ENCODE peak calls at places on chromosomes 4 and X, in four cellular contexts. K is kidney epithelial cell, V is tibial nerve, T is progenitor cell of endocrine pancreas. Q is an unnamed sample.
A peak's percentile ranks its signal among the peaks of the same experiment; 100 is the strongest.

GRCh38 chrX:67353651-67354370 is 190.0 kb upstream of the AR start:
- DNase-seq in V (no peak), T (no peak), K (no peak), Q (peak; percentile 3)

GRCh38 chr4:41639291-41639690 is 101.3 kb downstream of the LIMCH1 start:
- DNase-seq in K (no peak), T (no peak), V (no peak), Q (no peak)

GRCh38 chr4:111334356-111334755 is 711.5 kb upstream of the PITX2 start:
- DNase-seq in T (no peak), V (no peak), K (no peak), Q (peak; percentile 42)

GRCh38 chr4:84887824-84888223 is 78.7 kb downstream of the WDFY3 start:
- DNase-seq in T (no peak), V (no peak), K (no peak), Q (no peak)

GRCh38 chrX:71910526-71911022 is at the start of gene NHSL2:
- DNase-seq in T (no peak), K (no peak), V (no peak), Q (no peak)

GRCh38 chr4:151143162-151143561 is 43.7 kb downstream of the RPS3A start:
- DNase-seq in T (no peak), V (no peak), K (no peak), Q (no peak)

GRCh38 chrX:53257166-53257565 is 24.2 kb downstream of the IQSEC2 start:
- DNase-seq in K (no peak), T (no peak), V (no peak), Q (no peak)

GRCh38 chrX:154457491-154458115 is 478 bp upstream of the PLXNA3 start:
- DNase-seq in K (no peak), V (no peak), T (peak; percentile 38), Q (no peak)

GRCh38 chr4:2252530-2252924 is 9.4 kb downstream of the MXD4 start:
- DNase-seq in K (no peak), T (no peak), V (no peak), Q (no peak)

GRCh38 chrX:12898073-12898472 is 8.3 kb upstream of the TLR8 start:
- DNase-seq in T (no peak), V (no peak), K (no peak), Q (no peak)

GRCh38 chr4:2078584-2078983 is 19.5 kb downstream of the NAT8L start:
- DNase-seq in K (no peak), V (no peak), T (no peak), Q (peak; percentile 2)

GRCh38 chr4:114607086-114607485 is 8.5 kb downstream of the UGT8 start:
- DNase-seq in T (no peak), K (no peak), V (no peak), Q (no peak)

GRCh38 chr4:22500831-22501714 is 14.8 kb downstream of the ADGRA3 start:
- DNase-seq in T (no peak), K (peak; percentile 77), V (no peak), Q (no peak)

GRCh38 chr4:122666527-122667245 is 45.8 kb upstream of the IL21 start:
- DNase-seq in K (peak; percentile 87), T (no peak), V (no peak), Q (peak; percentile 96)

GRCh38 chr4:173246719-173247118 is 78.1 kb downstream of the GALNT7 start:
- DNase-seq in K (no peak), V (no peak), T (no peak), Q (no peak)
- TF ChIP-seq CTCF in K (no peak), V (no peak), T (no peak), Q (no peak)

GRCh38 chrX:68947882-68948605 is 119.2 kb downstream of the EFNB1 start:
- DNase-seq in V (no peak), T (no peak), K (no peak), Q (no peak)

GRCh38 chrX:68944211-68944610 is 115.4 kb downstream of the EFNB1 start:
- DNase-seq in T (peak; percentile 2), V (no peak), K (no peak), Q (no peak)

GRCh38 chrX:68942797-68943196 is 114.0 kb downstream of the EFNB1 start:
- DNase-seq in T (no peak), K (no peak), V (no peak), Q (no peak)

GRCh38 chrX:68945081-68945602 is 116.3 kb downstream of the EFNB1 start:
- DNase-seq in T (no peak), V (no peak), K (no peak), Q (no peak)

GRCh38 chrX:68945603-68946228 is 116.9 kb downstream of the EFNB1 start:
- DNase-seq in V (no peak), K (no peak), T (peak; percentile 8), Q (no peak)
- TF ChIP-seq CTCF in V (no peak), K (peak; percentile 27), T (peak; percentile 28), Q (peak; percentile 33)

GRCh38 chrX:24647257-24648058 is at the start of gene PCYT1B:
- DNase-seq in V (peak; percentile 39), K (peak; percentile 4), T (peak; percentile 35), Q (peak; percentile 4)

GRCh38 chrX:24643116-24643515 is 4.0 kb downstream of the PCYT1B start:
- DNase-seq in V (no peak), T (no peak), K (no peak), Q (no peak)

GRCh38 chrX:24651783-24652182 is 4.6 kb upstream of the PCYT1B start:
- DNase-seq in K (no peak), V (no peak), T (no peak), Q (no peak)

DNA sequence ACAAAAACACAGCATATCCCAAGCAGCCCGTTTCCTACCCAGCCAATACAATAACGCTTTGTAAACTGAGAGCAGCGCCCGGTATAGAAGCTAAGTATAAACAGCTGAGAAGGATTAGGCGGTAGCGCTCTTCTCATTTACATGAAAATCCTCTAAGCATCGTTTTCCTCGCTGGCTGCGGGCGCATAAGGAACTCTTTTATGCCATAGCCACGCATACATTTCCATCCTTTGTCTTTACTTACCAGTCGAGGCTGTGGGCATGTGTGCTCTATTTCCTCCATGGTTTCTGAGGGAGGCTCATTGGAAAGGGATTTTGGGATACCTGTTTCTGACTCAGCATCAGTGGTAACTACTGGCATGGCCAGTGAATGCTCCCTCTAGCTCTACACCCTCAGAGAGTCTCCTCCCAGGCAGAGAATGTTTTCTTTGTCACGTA is 383 bp downstream of the PCYT1B start:
- DNase-seq in V (no peak), T (no peak), K (no peak), Q (no peak)
- TF ChIP-seq CTCF in V (no peak), T (no peak), K (no peak), Q (no peak)

GRCh38 chr4:126405369-126405982 is 1090.7 kb downstream of the FAT4 start:
- DNase-seq in K (no peak), T (no peak), V (no peak), Q (no peak)
- TF ChIP-seq CTCF in K (peak; percentile 54), T (peak; percentile 55), V (no peak), Q (peak; percentile 51)

DNA sequence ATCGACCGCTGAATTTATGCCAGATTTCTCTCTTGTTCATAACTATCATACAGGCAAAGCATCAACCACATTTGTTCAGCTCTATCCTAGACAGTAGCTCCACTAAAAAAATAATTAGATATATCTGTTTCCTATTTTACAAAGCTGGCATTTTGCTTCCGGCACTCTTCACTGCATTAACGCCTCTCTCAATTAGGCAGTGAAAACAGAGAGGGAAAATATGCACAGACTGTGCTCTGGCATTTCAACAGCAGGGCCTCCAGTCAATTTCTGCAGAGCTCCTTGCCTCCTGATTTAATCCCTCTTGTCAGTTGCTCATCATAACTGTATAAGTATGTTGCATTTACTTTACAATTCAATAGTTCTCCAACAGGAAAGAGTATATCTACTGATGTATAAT is 666.9 kb upstream of the INTU start:
- DNase-seq in V (no peak), T (no peak), K (no peak), Q (no peak)
- TF ChIP-seq CTCF in V (no peak), T (no peak), K (no peak), Q (no peak)

DNA sequence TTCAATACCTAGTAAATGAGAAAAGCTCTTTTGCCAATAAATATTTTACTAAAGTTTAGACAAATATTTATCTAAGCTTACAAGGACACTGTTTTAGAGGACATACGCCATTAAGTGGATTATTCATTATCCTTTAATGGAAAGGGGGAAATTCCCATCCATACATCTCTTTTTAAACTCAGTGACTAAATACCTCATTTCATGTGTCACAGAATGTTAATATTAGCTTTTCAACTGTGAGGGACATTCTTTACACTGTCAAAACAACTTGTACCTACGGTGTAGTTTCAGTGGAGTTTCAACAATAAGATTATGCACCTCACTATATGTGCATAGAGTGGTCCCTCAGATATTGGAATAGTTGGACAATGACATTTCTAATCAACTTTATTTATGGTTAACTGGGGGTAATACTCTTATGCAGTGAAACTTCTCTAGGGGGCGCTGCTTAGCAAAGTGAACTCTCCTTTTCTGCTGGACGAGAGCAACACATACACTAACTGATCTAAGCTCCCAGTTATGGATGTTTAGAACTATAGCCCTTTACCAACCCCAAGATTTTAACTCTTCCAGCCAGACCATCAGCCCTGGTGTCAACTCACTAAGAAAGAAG is 9.7 kb downstream of the HS6ST2 start:
- DNase-seq in V (no peak), T (no peak), K (no peak), Q (no peak)
- TF ChIP-seq CTCF in V (no peak), T (peak; percentile 58), K (peak; percentile 31), Q (no peak)

GRCh38 chr4:113446019-113446418 is 315.5 kb downstream of the CAMK2D start:
- DNase-seq in K (no peak), V (no peak), T (no peak), Q (no peak)

GRCh38 chr4:113445286-113445685 is 316.3 kb downstream of the CAMK2D start:
- DNase-seq in K (no peak), V (peak; percentile 72), T (no peak), Q (peak; percentile 85)

GRCh38 chr4:113449407-113449974 is 312.0 kb downstream of the CAMK2D start:
- DNase-seq in V (no peak), T (no peak), K (no peak), Q (no peak)

GRCh38 chr4:113447061-113447460 is 314.5 kb downstream of the CAMK2D start:
- DNase-seq in K (no peak), V (no peak), T (no peak), Q (no peak)

GRCh38 chr4:113447695-113448265 is 313.8 kb downstream of the CAMK2D start:
- DNase-seq in T (no peak), V (no peak), K (no peak), Q (no peak)
- TF ChIP-seq CTCF in T (no peak), V (no peak), K (no peak), Q (no peak)

GRCh38 chr4:162126754-162127153 is 37.0 kb downstream of the FSTL5 start:
- DNase-seq in K (no peak), T (no peak), V (no peak), Q (no peak)

DNA sequence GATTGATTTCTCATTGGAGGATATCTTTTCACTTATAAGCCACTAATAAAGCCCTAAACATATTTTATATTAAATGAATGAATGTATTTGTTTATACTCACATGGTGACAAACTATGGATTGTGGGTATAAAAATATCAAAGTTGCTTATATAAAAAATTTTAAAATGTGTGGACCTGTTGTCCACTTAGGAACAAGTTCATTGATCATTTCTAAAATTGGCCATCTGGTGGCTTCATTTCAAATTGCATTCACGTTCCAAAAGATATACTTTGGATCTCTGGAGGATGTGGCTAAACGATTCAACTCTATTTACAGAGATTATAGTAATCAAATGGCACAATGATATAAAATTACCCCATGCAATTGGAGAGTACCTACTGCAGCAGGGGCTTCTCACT is 32.5 kb downstream of the FSTL5 start:
- DNase-seq in T (no peak), K (no peak), V (no peak), Q (no peak)
- TF ChIP-seq CTCF in T (peak; percentile 42), K (peak; percentile 9), V (peak; percentile 21), Q (peak; percentile 4)